ENCODE peak calls at places on chromosomes 5 and 9, in four cellular contexts. R is H1, V is neuronal stem cell, H is H9. E is an unnamed sample.

GRCh38 chr5:31854181-31854624 is 215.3 kb downstream of the PDZD2 start:
- DNase-seq in R (peak), V (no peak), H (peak), E (peak)

GRCh38 chr9:133023117-133023890 is 7.5 kb upstream of the GTF3C5 start:
- DNase-seq in R (peak), V (no peak), H (peak), E (no peak)

GRCh38 chr9:127897194-127897692 is 2.2 kb downstream of the ST6GALNAC6 start:
- DNase-seq in R (peak), V (peak), H (peak), E (peak)

GRCh38 chr5:134290443-134290842 is 64.6 kb upstream of the PPP2CA start:
- DNase-seq in R (no peak), V (no peak), H (no peak), E (no peak)

GRCh38 chr9:36100532-36100931 is 36.0 kb upstream of the GLIPR2 start:
- DNase-seq in R (no peak), V (peak), H (no peak), E (peak)

GRCh38 chr5:9263656-9264055 is 282.2 kb downstream of the SEMA5A start:
- DNase-seq in R (no peak), V (no peak), H (no peak), E (no peak)

GRCh38 chr9:133458643-133459312 is 1.0 kb upstream of the CACFD1 start:
- DNase-seq in R (no peak), V (no peak), H (no peak), E (peak)

GRCh38 chr5:143217065-143217803 is 186.3 kb downstream of the NR3C1 start:
- DNase-seq in R (no peak), V (no peak), H (no peak), E (peak)

GRCh38 chr9:24090566-24090965 is 264.5 kb upstream of the ELAVL2 start:
- DNase-seq in R (no peak), V (no peak), H (no peak), E (peak)

GRCh38 chr9:84974790-84975189 is 305.3 kb downstream of the NTRK2 start:
- DNase-seq in R (no peak), V (no peak), H (no peak), E (no peak)

GRCh38 chr5:138711816-138712215 is 41.4 kb upstream of the CTNNA1 start:
- DNase-seq in R (no peak), V (no peak), H (no peak), E (no peak)

GRCh38 chr9:99087462-99087861 is 17.5 kb upstream of the TGFBR1 start:
- DNase-seq in R (no peak), V (no peak), H (no peak), E (no peak)

GRCh38 chr9:125425176-125425897 is 163.7 kb downstream of the GAPVD1 start:
- DNase-seq in R (no peak), V (no peak), H (no peak), E (no peak)

GRCh38 chr9:86020731-86021130 is 78.6 kb downstream of the GOLM1 start:
- DNase-seq in R (no peak), V (no peak), H (no peak), E (no peak)

GRCh38 chr9:129596541-129597328 is 24.2 kb downstream of the C9orf50 start:
- DNase-seq in R (peak), V (peak), H (peak), E (peak)
- H3K23ac ChIP-seq in R (no peak), V (peak), H (no peak), E (peak)

GRCh38 chr9:121737481-121737931 is 86.1 kb downstream of the DAB2IP start:
- DNase-seq in R (no peak), V (no peak), H (no peak), E (no peak)
- H2AK5ac ChIP-seq in R (no peak), V (no peak), H (no peak), E (no peak)

GRCh38 chr5:72816297-72817075 is at the start of gene TNPO1:
- DNase-seq in R (peak), V (peak), H (peak), E (peak)
- H3K23ac ChIP-seq in R (no peak), V (peak), H (no peak), E (peak)

DNA sequence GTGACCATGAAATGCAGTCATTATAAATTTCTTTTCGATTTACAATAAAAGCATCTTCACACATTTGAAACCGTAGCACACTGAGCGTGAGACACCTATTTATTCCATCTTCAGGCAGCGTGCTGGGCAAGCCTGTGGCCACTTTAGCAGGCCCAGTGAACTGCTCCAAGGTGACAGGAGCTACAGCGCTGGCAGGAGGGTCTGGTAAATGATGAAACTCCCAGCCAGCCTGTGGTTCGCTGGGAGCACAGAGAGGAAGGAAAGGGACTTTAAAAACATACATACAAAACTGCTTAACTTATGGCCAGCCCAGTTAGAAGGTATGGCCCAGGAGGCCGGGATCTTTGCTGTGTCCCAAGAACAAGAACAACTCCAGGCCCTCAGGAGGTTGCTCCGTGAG is 5.1 kb downstream of the RAPGEF1 start:
- DNase-seq in R (no peak), V (no peak), H (no peak), E (no peak)
- H2AK5ac ChIP-seq in R (no peak), V (no peak), H (no peak), E (no peak)

GRCh38 chr9:81560851-81561732 is 128.3 kb downstream of the TLE1 start:
- DNase-seq in R (no peak), V (no peak), H (no peak), E (no peak)

GRCh38 chr9:81557957-81558791 is 131.2 kb downstream of the TLE1 start:
- DNase-seq in R (no peak), V (no peak), H (no peak), E (peak)

GRCh38 chr9:81559197-81559596 is 130.2 kb downstream of the TLE1 start:
- DNase-seq in R (no peak), V (no peak), H (no peak), E (no peak)

GRCh38 chr9:81557452-81557956 is 131.8 kb downstream of the TLE1 start:
- DNase-seq in R (no peak), V (no peak), H (no peak), E (no peak)

DNA sequence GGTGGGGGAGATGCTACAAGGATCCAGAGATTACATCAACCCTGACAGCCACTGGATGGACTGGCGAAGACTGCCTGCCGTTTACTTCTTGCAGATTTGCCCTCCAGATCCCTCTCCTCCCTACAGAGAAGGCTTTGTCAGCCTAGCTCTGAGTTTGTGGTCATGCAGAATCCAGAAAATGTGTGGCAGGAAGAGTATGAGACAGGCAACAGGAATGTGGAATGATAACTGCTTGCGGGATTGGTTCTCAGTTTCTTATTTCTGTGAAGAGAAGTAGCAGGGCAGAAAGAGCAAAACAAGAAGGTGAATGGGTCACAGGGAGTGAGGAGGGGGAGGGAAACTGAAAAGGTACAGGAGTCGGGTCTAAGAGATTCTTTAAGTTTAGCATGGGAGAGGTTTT is 129.6 kb downstream of the TLE1 start:
- DNase-seq in R (no peak), V (no peak), H (no peak), E (peak)
- H3K23ac ChIP-seq in R (no peak), V (no peak), H (no peak), E (no peak)

DNA sequence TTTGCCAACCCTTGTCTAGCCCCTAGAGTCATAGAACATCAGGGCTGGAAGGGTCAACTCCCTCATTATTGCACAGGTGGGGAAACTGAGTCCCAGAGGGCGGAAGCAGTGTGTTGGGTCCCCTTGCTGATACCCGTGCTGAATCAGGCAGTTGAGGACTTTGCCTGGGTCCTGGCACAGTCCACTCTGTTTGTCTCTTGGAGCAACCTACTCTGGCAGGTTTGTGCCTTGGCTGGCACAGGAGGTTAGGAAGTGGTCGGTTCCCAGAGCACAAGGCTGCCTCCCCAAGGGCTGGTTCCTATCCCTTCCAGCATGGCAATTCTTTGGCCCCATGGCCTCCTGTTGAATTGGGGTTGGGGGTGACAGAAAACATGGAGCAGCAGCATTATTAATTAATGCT is 94.5 kb upstream of the SHB start:
- DNase-seq in R (peak), V (no peak), H (no peak), E (no peak)
- H2AK5ac ChIP-seq in R (no peak), V (no peak), H (no peak), E (no peak)